ENCODE peak calls at places on chromosomes 12 and 14, in seven cellular contexts. One of them, this sample, is unnamed.

GRCh38 chr12:104738841-104739642 is 219.0 kb downstream of the SLC41A2 start:
- DNase-seq in CD4-positive, alpha-beta T cell: no peak
- DNase-seq in cardiac fibroblast: no peak
- DNase-seq in progenitor cell of endocrine pancreas: no peak
- DNase-seq in AG09319: no peak
- DNase-seq in lower leg skin: no peak
- DNase-seq in OCI-LY7: no peak
- DNase-seq in this sample: no peak

GRCh38 chr14:72715910-72716268 is 178.0 kb downstream of the DPF3 start:
- DNase-seq in CD4-positive, alpha-beta T cell: no peak
- DNase-seq in cardiac fibroblast: peak
- DNase-seq in progenitor cell of endocrine pancreas: no peak
- DNase-seq in AG09319: no peak
- DNase-seq in lower leg skin: no peak
- DNase-seq in OCI-LY7: no peak
- DNase-seq in this sample: no peak

GRCh38 chr12:46369474-46370379 is 2.8 kb downstream of the SLC38A2 start:
- DNase-seq in CD4-positive, alpha-beta T cell: no peak
- DNase-seq in cardiac fibroblast: peak
- DNase-seq in progenitor cell of endocrine pancreas: no peak
- DNase-seq in AG09319: no peak
- DNase-seq in lower leg skin: no peak
- DNase-seq in OCI-LY7: no peak
- DNase-seq in this sample: no peak

GRCh38 chr14:101780390-101780789 is 18.9 kb downstream of the PPP2R5C start:
- DNase-seq in CD4-positive, alpha-beta T cell: no peak
- DNase-seq in cardiac fibroblast: no peak
- DNase-seq in progenitor cell of endocrine pancreas: no peak
- DNase-seq in AG09319: no peak
- DNase-seq in lower leg skin: no peak
- DNase-seq in OCI-LY7: no peak
- DNase-seq in this sample: no peak

GRCh38 chr12:546920-547845 is 87.4 kb downstream of the B4GALNT3 start:
- DNase-seq in CD4-positive, alpha-beta T cell: peak
- DNase-seq in cardiac fibroblast: peak
- DNase-seq in progenitor cell of endocrine pancreas: peak
- DNase-seq in AG09319: no peak
- DNase-seq in lower leg skin: no peak
- DNase-seq in OCI-LY7: peak
- DNase-seq in this sample: peak

GRCh38 chr12:48454675-48455074 is 17.7 kb upstream of the ANP32D start:
- DNase-seq in CD4-positive, alpha-beta T cell: no peak
- DNase-seq in cardiac fibroblast: peak
- DNase-seq in progenitor cell of endocrine pancreas: no peak
- DNase-seq in AG09319: no peak
- DNase-seq in lower leg skin: no peak
- DNase-seq in OCI-LY7: peak
- DNase-seq in this sample: no peak

GRCh38 chr14:96037891-96038557 is 1.1 kb upstream of the C14orf132 start:
- DNase-seq in CD4-positive, alpha-beta T cell: no peak
- DNase-seq in cardiac fibroblast: peak
- DNase-seq in progenitor cell of endocrine pancreas: no peak
- DNase-seq in AG09319: no peak
- DNase-seq in lower leg skin: peak
- DNase-seq in OCI-LY7: no peak
- DNase-seq in this sample: no peak

GRCh38 chr14:89416002-89416995 is 734 bp downstream of the FOXN3 start:
- DNase-seq in CD4-positive, alpha-beta T cell: peak
- DNase-seq in cardiac fibroblast: peak
- DNase-seq in progenitor cell of endocrine pancreas: peak
- DNase-seq in AG09319: peak
- DNase-seq in lower leg skin: peak
- DNase-seq in OCI-LY7: peak
- DNase-seq in this sample: peak

GRCh38 chr12:49825360-49825970 is 2.7 kb downstream of the NCKAP5L start:
- DNase-seq in CD4-positive, alpha-beta T cell: no peak
- DNase-seq in cardiac fibroblast: peak
- DNase-seq in progenitor cell of endocrine pancreas: no peak
- DNase-seq in AG09319: no peak
- DNase-seq in lower leg skin: no peak
- DNase-seq in OCI-LY7: no peak
- DNase-seq in this sample: no peak

GRCh38 chr12:92978607-92979006 is 49.5 kb upstream of the EEA1 start:
- DNase-seq in CD4-positive, alpha-beta T cell: no peak
- DNase-seq in cardiac fibroblast: no peak
- DNase-seq in progenitor cell of endocrine pancreas: no peak
- DNase-seq in AG09319: no peak
- DNase-seq in lower leg skin: no peak
- DNase-seq in OCI-LY7: no peak
- DNase-seq in this sample: no peak

GRCh38 chr12:103688659-103689058 is 101.6 kb downstream of the STAB2 start:
- DNase-seq in CD4-positive, alpha-beta T cell: no peak
- DNase-seq in cardiac fibroblast: no peak
- DNase-seq in progenitor cell of endocrine pancreas: no peak
- DNase-seq in AG09319: no peak
- DNase-seq in lower leg skin: no peak
- DNase-seq in OCI-LY7: no peak
- DNase-seq in this sample: no peak

GRCh38 chr14:93794756-93795155 is 6.5 kb upstream of the PRIMA1 start:
- DNase-seq in CD4-positive, alpha-beta T cell: no peak
- DNase-seq in cardiac fibroblast: no peak
- DNase-seq in progenitor cell of endocrine pancreas: no peak
- DNase-seq in AG09319: no peak
- DNase-seq in lower leg skin: no peak
- DNase-seq in OCI-LY7: no peak
- DNase-seq in this sample: no peak

GRCh38 chr12:19576421-19576925 is 137.2 kb downstream of the AEBP2 start:
- DNase-seq in CD4-positive, alpha-beta T cell: no peak
- DNase-seq in cardiac fibroblast: no peak
- DNase-seq in progenitor cell of endocrine pancreas: no peak
- DNase-seq in AG09319: no peak
- DNase-seq in lower leg skin: no peak
- DNase-seq in OCI-LY7: no peak
- DNase-seq in this sample: no peak

GRCh38 chr12:19850341-19851065 is 411.2 kb downstream of the AEBP2 start:
- DNase-seq in CD4-positive, alpha-beta T cell: no peak
- DNase-seq in cardiac fibroblast: peak
- DNase-seq in progenitor cell of endocrine pancreas: no peak
- DNase-seq in AG09319: peak
- DNase-seq in lower leg skin: no peak
- DNase-seq in OCI-LY7: no peak
- DNase-seq in this sample: no peak

GRCh38 chr12:122137229-122137628 is 36.8 kb downstream of the IL31 start:
- DNase-seq in CD4-positive, alpha-beta T cell: no peak
- DNase-seq in cardiac fibroblast: no peak
- DNase-seq in progenitor cell of endocrine pancreas: no peak
- DNase-seq in AG09319: no peak
- DNase-seq in lower leg skin: no peak
- DNase-seq in OCI-LY7: no peak
- DNase-seq in this sample: no peak
- TF ChIP-seq CTCF in CD4-positive, alpha-beta T cell: no peak
- TF ChIP-seq CTCF in cardiac fibroblast: peak
- TF ChIP-seq CTCF in progenitor cell of endocrine pancreas: peak
- TF ChIP-seq CTCF in AG09319: no peak
- TF ChIP-seq CTCF in lower leg skin: no peak
- TF ChIP-seq CTCF in OCI-LY7: peak
- TF ChIP-seq CTCF in this sample: no peak

DNA sequence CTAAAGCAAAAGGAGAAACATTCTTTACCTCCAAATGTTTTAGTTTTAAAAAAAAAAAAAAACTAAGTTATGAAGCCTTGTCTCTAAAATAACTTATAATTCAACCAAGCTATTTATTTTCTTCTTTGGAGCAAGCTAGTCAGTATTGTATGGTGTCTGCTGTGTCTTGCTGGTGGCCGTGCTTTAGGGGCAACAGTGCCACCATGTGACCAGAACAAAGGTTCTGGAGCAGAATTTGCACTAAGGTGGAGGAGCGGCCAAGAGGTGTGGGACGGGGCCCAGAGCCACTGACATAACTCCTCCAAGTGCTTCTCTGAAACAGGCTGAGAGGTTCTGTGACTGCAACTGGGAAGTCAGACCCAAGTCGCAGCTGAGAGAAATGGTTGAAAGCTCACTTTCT is 4.5 kb downstream of the FICD start:
- DNase-seq in CD4-positive, alpha-beta T cell: no peak
- DNase-seq in cardiac fibroblast: no peak
- DNase-seq in progenitor cell of endocrine pancreas: no peak
- DNase-seq in AG09319: no peak
- DNase-seq in lower leg skin: no peak
- DNase-seq in OCI-LY7: peak
- DNase-seq in this sample: no peak
- TF ChIP-seq CTCF in CD4-positive, alpha-beta T cell: no peak
- TF ChIP-seq CTCF in cardiac fibroblast: no peak
- TF ChIP-seq CTCF in progenitor cell of endocrine pancreas: peak
- TF ChIP-seq CTCF in AG09319: no peak
- TF ChIP-seq CTCF in lower leg skin: no peak
- TF ChIP-seq CTCF in OCI-LY7: peak
- TF ChIP-seq CTCF in this sample: no peak

GRCh38 chr12:18139989-18140596 is 50.1 kb upstream of the RERGL start:
- DNase-seq in CD4-positive, alpha-beta T cell: no peak
- DNase-seq in cardiac fibroblast: peak
- DNase-seq in progenitor cell of endocrine pancreas: no peak
- DNase-seq in AG09319: peak
- DNase-seq in lower leg skin: no peak
- DNase-seq in OCI-LY7: peak
- DNase-seq in this sample: no peak
- TF ChIP-seq CTCF in CD4-positive, alpha-beta T cell: peak
- TF ChIP-seq CTCF in cardiac fibroblast: peak
- TF ChIP-seq CTCF in progenitor cell of endocrine pancreas: peak
- TF ChIP-seq CTCF in AG09319: peak
- TF ChIP-seq CTCF in lower leg skin: no peak
- TF ChIP-seq CTCF in OCI-LY7: peak
- TF ChIP-seq CTCF in this sample: peak

GRCh38 chr14:21398901-21399300 is 15.1 kb upstream of the SUPT16H start:
- DNase-seq in CD4-positive, alpha-beta T cell: no peak
- DNase-seq in cardiac fibroblast: no peak
- DNase-seq in progenitor cell of endocrine pancreas: no peak
- DNase-seq in AG09319: no peak
- DNase-seq in lower leg skin: no peak
- DNase-seq in OCI-LY7: no peak
- DNase-seq in this sample: no peak

GRCh38 chr14:21399311-21399870 is 15.6 kb upstream of the SUPT16H start:
- DNase-seq in CD4-positive, alpha-beta T cell: no peak
- DNase-seq in cardiac fibroblast: no peak
- DNase-seq in progenitor cell of endocrine pancreas: no peak
- DNase-seq in AG09319: no peak
- DNase-seq in lower leg skin: no peak
- DNase-seq in OCI-LY7: no peak
- DNase-seq in this sample: no peak

DNA sequence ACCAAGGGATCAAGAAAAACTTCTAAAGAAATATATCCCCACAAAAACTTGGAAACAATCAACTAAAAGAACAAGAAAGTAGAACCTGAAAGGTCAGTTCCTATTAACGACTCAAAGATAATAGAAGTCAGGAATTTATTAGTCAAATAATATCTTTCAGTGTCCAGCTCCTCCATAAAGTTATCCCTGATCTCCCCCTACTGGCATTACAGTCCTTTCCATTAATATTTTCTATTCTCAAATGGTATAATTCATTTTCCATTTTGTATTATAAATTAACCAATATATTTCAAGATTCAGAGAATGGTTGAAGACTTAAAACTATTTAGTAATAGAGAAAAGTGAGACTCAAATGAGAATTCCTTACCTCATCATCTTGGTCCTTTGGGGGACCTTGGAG is 11.6 kb upstream of the SUPT16H start:
- DNase-seq in CD4-positive, alpha-beta T cell: no peak
- DNase-seq in cardiac fibroblast: no peak
- DNase-seq in progenitor cell of endocrine pancreas: no peak
- DNase-seq in AG09319: no peak
- DNase-seq in lower leg skin: no peak
- DNase-seq in OCI-LY7: no peak
- DNase-seq in this sample: no peak
- TF ChIP-seq CTCF in CD4-positive, alpha-beta T cell: no peak
- TF ChIP-seq CTCF in cardiac fibroblast: no peak
- TF ChIP-seq CTCF in progenitor cell of endocrine pancreas: no peak
- TF ChIP-seq CTCF in AG09319: no peak
- TF ChIP-seq CTCF in lower leg skin: no peak
- TF ChIP-seq CTCF in OCI-LY7: peak
- TF ChIP-seq CTCF in this sample: no peak

GRCh38 chr14:104150201-104151027 is 12.0 kb downstream of the KIF26A start:
- DNase-seq in CD4-positive, alpha-beta T cell: no peak
- DNase-seq in cardiac fibroblast: peak
- DNase-seq in progenitor cell of endocrine pancreas: no peak
- DNase-seq in AG09319: peak
- DNase-seq in lower leg skin: no peak
- DNase-seq in OCI-LY7: no peak
- DNase-seq in this sample: no peak
- TF ChIP-seq CTCF in CD4-positive, alpha-beta T cell: peak
- TF ChIP-seq CTCF in cardiac fibroblast: peak
- TF ChIP-seq CTCF in progenitor cell of endocrine pancreas: peak
- TF ChIP-seq CTCF in AG09319: peak
- TF ChIP-seq CTCF in lower leg skin: no peak
- TF ChIP-seq CTCF in OCI-LY7: no peak
- TF ChIP-seq CTCF in this sample: no peak

GRCh38 chr12:52239767-52240166 is 6.7 kb downstream of the KRT7 start:
- DNase-seq in CD4-positive, alpha-beta T cell: no peak
- DNase-seq in cardiac fibroblast: no peak
- DNase-seq in progenitor cell of endocrine pancreas: no peak
- DNase-seq in AG09319: no peak
- DNase-seq in lower leg skin: no peak
- DNase-seq in OCI-LY7: no peak
- DNase-seq in this sample: no peak

GRCh38 chr12:52243264-52243773 is 10.3 kb downstream of the KRT7 start:
- DNase-seq in CD4-positive, alpha-beta T cell: no peak
- DNase-seq in cardiac fibroblast: no peak
- DNase-seq in progenitor cell of endocrine pancreas: no peak
- DNase-seq in AG09319: peak
- DNase-seq in lower leg skin: no peak
- DNase-seq in OCI-LY7: no peak
- DNase-seq in this sample: peak

GRCh38 chr12:52242442-52243263 is 9.6 kb downstream of the KRT7 start:
- DNase-seq in CD4-positive, alpha-beta T cell: no peak
- DNase-seq in cardiac fibroblast: no peak
- DNase-seq in progenitor cell of endocrine pancreas: no peak
- DNase-seq in AG09319: no peak
- DNase-seq in lower leg skin: no peak
- DNase-seq in OCI-LY7: no peak
- DNase-seq in this sample: no peak

GRCh38 chr12:52238916-52239649 is 6.0 kb downstream of the KRT7 start:
- DNase-seq in CD4-positive, alpha-beta T cell: no peak
- DNase-seq in cardiac fibroblast: no peak
- DNase-seq in progenitor cell of endocrine pancreas: no peak
- DNase-seq in AG09319: no peak
- DNase-seq in lower leg skin: no peak
- DNase-seq in OCI-LY7: no peak
- DNase-seq in this sample: no peak

DNA sequence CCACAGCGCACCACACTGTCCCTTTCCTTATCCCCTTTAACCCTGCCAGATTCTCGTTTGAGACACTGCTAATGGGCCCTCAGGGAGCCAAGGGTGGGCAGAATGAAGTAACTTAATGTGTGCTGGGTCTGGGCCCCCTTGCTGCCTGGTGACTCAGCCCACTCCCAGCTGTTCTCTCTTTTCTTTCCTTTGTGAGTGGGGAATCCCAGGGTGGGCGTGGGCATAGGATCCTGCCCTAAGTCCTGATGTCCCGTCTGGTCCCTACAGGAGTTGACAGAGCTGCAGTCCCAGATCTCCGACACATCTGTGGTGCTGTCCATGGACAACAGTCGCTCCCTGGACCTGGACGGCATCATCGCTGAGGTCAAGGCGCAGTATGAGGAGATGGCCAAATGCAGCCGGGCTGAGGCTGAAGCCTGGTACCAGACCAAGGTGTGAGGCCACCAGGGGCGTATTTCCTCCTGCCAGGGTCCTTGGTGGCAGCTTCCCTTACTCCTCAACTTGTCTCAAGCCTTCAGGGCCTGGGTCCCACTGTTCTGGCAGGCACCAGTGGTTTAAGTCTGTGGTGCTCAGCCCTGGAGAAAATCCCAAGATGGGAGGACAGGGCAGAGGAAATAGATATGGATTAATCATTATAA is 8.3 kb downstream of the KRT7 start:
- DNase-seq in CD4-positive, alpha-beta T cell: no peak
- DNase-seq in cardiac fibroblast: no peak
- DNase-seq in progenitor cell of endocrine pancreas: no peak
- DNase-seq in AG09319: no peak
- DNase-seq in lower leg skin: no peak
- DNase-seq in OCI-LY7: no peak
- DNase-seq in this sample: peak
- TF ChIP-seq CTCF in CD4-positive, alpha-beta T cell: no peak
- TF ChIP-seq CTCF in cardiac fibroblast: no peak
- TF ChIP-seq CTCF in progenitor cell of endocrine pancreas: no peak
- TF ChIP-seq CTCF in AG09319: no peak
- TF ChIP-seq CTCF in lower leg skin: no peak
- TF ChIP-seq CTCF in OCI-LY7: no peak
- TF ChIP-seq CTCF in this sample: no peak